ENCODE peak calls at places on chromosomes 16 and 17, in five cellular contexts. C is CD4-positive, alpha-beta memory T cell; R is HCT116; Z is PC-3; X is uterus. D is an unnamed sample.

GRCh38 chr17:30922235-30922993 is 669 bp downstream of the ADAP2 start:
- DNase-seq in C (no peak), R (no peak), X (no peak), Z (no peak), D (no peak)

GRCh38 chr17:61234102-61234750 is 165.4 kb upstream of the TBX2 start:
- DNase-seq in R (no peak), Z (no peak), C (no peak), X (no peak), D (no peak)

GRCh38 chr17:17595755-17596154 is 4.2 kb upstream of the PEMT start:
- DNase-seq in X (no peak), R (no peak), Z (no peak), C (no peak), D (no peak)

GRCh38 chr16:88700636-88701482 is 5.3 kb downstream of the RNF166 start:
- DNase-seq in R (no peak), C (peak; percentile 97), X (peak; percentile 81), Z (peak; percentile 72), D (peak; percentile 95)

GRCh38 chr17:17435323-17435722 is 41.5 kb upstream of the MED9 start:
- DNase-seq in X (no peak), C (no peak), R (no peak), Z (peak; percentile 81), D (no peak)

GRCh38 chr17:967122-967521 is 12.5 kb downstream of the NXN start:
- DNase-seq in R (no peak), Z (no peak), X (no peak), C (no peak), D (no peak)

GRCh38 chr16:1534021-1535020 is 855 bp downstream of the TMEM204 start:
- DNase-seq in X (no peak), Z (no peak), C (no peak), R (no peak), D (peak; percentile 16)

GRCh38 chr16:86049641-86050040 is 150.7 kb downstream of the IRF8 start:
- DNase-seq in C (no peak), Z (no peak), X (no peak), R (no peak), D (no peak)

GRCh38 chr16:74654536-74654935 is 12.1 kb downstream of the RFWD3 start:
- DNase-seq in R (no peak), X (no peak), C (no peak), Z (no peak), D (no peak)
- H3K4me3 ChIP-seq in R (no peak overlapping the region), X (no peak overlapping the region), C (no peak overlapping the region), Z (no peak overlapping the region), D (peak overlapping the region; percentile 35)

DNA sequence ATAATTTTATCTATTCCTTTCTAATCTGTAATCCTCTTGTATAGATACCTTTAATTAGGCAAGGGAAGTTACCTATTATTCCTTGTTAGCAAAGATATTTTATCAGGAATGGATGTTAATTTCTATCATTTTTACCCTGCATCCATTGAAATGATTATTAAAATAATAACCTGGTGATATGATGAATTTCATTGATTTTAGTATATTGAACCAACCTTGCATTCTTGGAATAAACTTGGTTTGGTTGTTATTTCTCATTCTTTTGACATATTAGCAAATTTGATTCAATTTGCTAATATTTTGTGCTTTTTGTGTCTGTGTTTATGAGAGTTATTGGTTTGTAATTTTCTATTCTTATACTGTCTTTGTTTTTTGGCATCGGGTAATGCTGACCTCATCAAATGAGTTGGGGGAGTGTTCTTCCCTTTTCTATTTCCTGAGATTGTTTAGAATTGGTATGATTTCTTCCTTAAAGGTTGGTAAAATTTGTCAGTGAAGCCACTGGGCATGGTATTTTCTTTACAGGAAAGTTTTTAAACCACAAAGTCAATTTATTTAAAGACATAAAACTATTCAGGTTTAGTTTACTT is 250.4 kb upstream of the PMFBP1 start:
- DNase-seq in R (no peak), X (no peak), Z (no peak), C (no peak), D (no peak)
- H3K9me3 ChIP-seq in R (no peaks in the 10 kb centered on the region), X (no peaks in the 10 kb centered on the region), Z (peaks cover 7% of the 10 kb centered on the region), C (no peaks in the 10 kb centered on the region), D (peaks cover 13% of the 10 kb centered on the region)

GRCh38 chr16:35572186-35572585 is 2112.8 kb downstream of the TP53TG3F start:
- DNase-seq in C (no peak), R (no peak), X (no peak), Z (no peak), D (no peak)

GRCh38 chr16:35574454-35575431 is 2115.3 kb downstream of the TP53TG3F start:
- DNase-seq in X (no peak), R (no peak), Z (no peak), C (no peak), D (no peak)

GRCh38 chr16:35575432-35575821 is 2116.0 kb downstream of the TP53TG3F start:
- DNase-seq in C (no peak), Z (no peak), X (no peak), R (no peak), D (no peak)

GRCh38 chr16:35574011-35574410 is 2114.6 kb downstream of the TP53TG3F start:
- DNase-seq in Z (no peak), C (no peak), R (no peak), X (no peak), D (no peak)

DNA sequence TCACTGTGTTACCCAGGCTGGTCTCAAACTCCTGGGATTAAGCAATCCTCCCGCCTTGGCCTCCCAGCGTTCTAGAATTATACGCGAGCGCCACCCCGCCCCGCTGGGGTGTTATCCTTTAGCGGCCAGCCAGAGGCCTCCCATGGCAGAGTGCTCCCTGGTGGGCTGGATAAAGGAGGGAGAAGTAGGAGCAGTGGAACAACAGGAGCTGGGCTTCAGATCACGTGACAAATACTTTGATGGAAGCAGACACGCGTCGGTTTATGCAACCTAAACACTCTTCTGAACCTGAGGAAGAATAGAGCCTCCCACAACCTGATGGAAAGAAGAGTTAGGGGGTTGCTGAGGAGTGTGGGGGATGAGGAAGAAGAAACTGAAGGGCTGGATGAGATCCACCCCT is 2114.0 kb downstream of the TP53TG3F start:
- DNase-seq in C (no peak), X (no peak), R (no peak), Z (no peak), D (no peak)
- H3K4me3 ChIP-seq in C (no peak overlapping the region), X (no peak overlapping the region), R (no peak overlapping the region), Z (no peak overlapping the region), D (no peak overlapping the region)

DNA sequence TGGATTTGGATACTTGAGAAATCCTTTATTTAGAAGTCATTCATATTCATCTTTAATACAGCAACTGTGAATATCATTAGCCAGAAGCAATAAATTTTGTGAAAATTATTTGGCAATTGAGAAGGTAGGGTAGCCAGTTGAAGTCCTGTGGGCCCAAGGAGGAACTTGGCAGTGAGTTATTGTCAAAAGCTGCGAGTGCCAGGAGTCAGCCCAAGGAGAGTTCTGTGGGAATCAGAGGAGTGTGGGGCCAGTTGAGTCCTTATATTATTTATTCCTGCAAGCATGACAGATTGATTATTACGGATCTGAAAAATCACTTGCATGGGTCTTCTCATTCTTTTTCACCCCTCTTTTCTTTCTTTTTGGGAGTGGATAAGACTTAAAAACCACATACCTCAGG is 38.3 kb downstream of the PRKCA start:
- DNase-seq in X (no peak), R (no peak), C (no peak), Z (no peak), D (no peak)
- H3K9me3 ChIP-seq in X (no peaks in the 10 kb centered on the region), R (no peaks in the 10 kb centered on the region), C (no peaks in the 10 kb centered on the region), Z (no peaks in the 10 kb centered on the region), D (no peaks in the 10 kb centered on the region)

GRCh38 chr17:65593870-65594584 is 32.6 kb upstream of the AXIN2 start:
- DNase-seq in R (no peak), X (no peak), C (no peak), Z (no peak), D (no peak)
- H3K4me3 ChIP-seq in R (no peak overlapping the region), X (peak overlapping the region; percentile 7), C (no peak overlapping the region), Z (no peak overlapping the region), D (peak overlapping the region; percentile 34)

GRCh38 chr16:35146031-35146710 is 1686.8 kb downstream of the TP53TG3F start:
- DNase-seq in X (no peak), R (no peak), Z (no peak), C (no peak), D (no peak)
- H3K9me3 ChIP-seq in X (no peaks in the 10 kb centered on the region), R (peaks cover 22% of the 10 kb centered on the region), Z (no peaks in the 10 kb centered on the region), C (peaks cover 10% of the 10 kb centered on the region), D (peaks cover 69% of the 10 kb centered on the region)

DNA sequence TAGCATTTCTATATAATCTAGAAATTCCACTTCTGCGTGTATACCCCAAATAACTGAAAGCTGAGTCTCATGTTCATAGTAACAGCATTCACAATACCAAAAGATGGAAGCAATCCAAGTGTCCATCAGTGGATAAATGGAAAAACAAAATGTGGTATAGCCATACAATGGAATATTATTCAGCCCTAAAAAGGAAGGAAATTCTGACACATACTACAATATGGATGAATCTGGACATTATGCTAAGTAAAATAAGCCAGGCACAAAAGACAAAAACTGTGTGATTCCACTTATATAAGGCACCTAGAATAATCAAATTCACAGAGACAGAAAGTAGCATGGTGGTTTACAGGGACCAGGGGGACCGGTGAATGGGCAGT is 20.4 kb downstream of the HOXB1 start:
- DNase-seq in C (no peak), X (no peak), Z (no peak), R (no peak), D (no peak)
- H3K4me3 ChIP-seq in C (no peak overlapping the region), X (no peak overlapping the region), Z (no peak overlapping the region), R (no peak overlapping the region), D (peak overlapping the region; percentile 33)

GRCh38 chr16:28213396-28213795 is 1.6 kb upstream of the XPO6 start:
- DNase-seq in C (no peak), X (no peak), Z (no peak), R (no peak), D (no peak)
- H3K9me3 ChIP-seq in C (no peaks in the 10 kb centered on the region), X (no peaks in the 10 kb centered on the region), Z (no peaks in the 10 kb centered on the region), R (no peaks in the 10 kb centered on the region), D (no peaks in the 10 kb centered on the region)

GRCh38 chr17:73976147-73976546 is 227.3 kb upstream of the RPL38 start:
- DNase-seq in R (no peak), C (no peak), Z (no peak), X (no peak), D (no peak)

GRCh38 chr17:73980517-73980916 is 223.0 kb upstream of the RPL38 start:
- DNase-seq in C (no peak), X (no peak), Z (no peak), R (no peak), D (no peak)

GRCh38 chr17:73974536-73974935 is 228.9 kb upstream of the RPL38 start:
- DNase-seq in Z (no peak), C (no peak), R (no peak), X (no peak), D (no peak)

GRCh38 chr17:73973881-73974409 is 229.5 kb upstream of the RPL38 start:
- DNase-seq in Z (no peak), X (no peak), C (no peak), R (no peak), D (no peak)

GRCh38 chr17:73976676-73977521 is 226.6 kb upstream of the RPL38 start:
- DNase-seq in X (no peak), R (no peak), C (no peak), Z (no peak), D (no peak)
- H3K4me3 ChIP-seq in X (no peak overlapping the region), R (no peak overlapping the region), C (no peak overlapping the region), Z (no peak overlapping the region), D (no peak overlapping the region)

D was measured in CD4-positive, CD25-positive, alpha-beta regulatory T cell.